ENCODE peak calls at places on chromosomes 13 and 19, in eight cellular contexts. One of them, this sample, is unnamed.

GRCh38 chr19:3655402-3656072 is 28.9 kb upstream of the CACTIN start:
- DNase-seq in foreskin fibroblast: peak; percentile 99
- DNase-seq in thoracic aorta: no peak
- DNase-seq in nephron progenitor cell: no peak
- DNase-seq in mucosa of descending colon: no peak
- DNase-seq in adrenal gland: no peak
- DNase-seq in MM.1S: no peak
- DNase-seq in RWPE1: peak; percentile 93
- DNase-seq in this sample: no peak

GRCh38 chr13:51594432-51594831 is 10.2 kb downstream of the WDFY2 start:
- DNase-seq in RWPE1: no peak
- DNase-seq in MM.1S: no peak
- DNase-seq in thoracic aorta: no peak
- DNase-seq in nephron progenitor cell: no peak
- DNase-seq in adrenal gland: no peak
- DNase-seq in foreskin fibroblast: no peak
- DNase-seq in mucosa of descending colon: no peak
- DNase-seq in this sample: no peak

GRCh38 chr13:110834572-110834971 is 80.3 kb downstream of the ANKRD10 start:
- DNase-seq in thoracic aorta: no peak
- DNase-seq in mucosa of descending colon: no peak
- DNase-seq in RWPE1: no peak
- DNase-seq in MM.1S: no peak
- DNase-seq in nephron progenitor cell: no peak
- DNase-seq in foreskin fibroblast: no peak
- DNase-seq in adrenal gland: no peak
- DNase-seq in this sample: no peak

GRCh38 chr13:78160793-78161192 is 242.2 kb upstream of the EDNRB start:
- DNase-seq in foreskin fibroblast: peak; percentile 24
- DNase-seq in RWPE1: no peak
- DNase-seq in thoracic aorta: no peak
- DNase-seq in MM.1S: peak; percentile 85
- DNase-seq in mucosa of descending colon: no peak
- DNase-seq in adrenal gland: no peak
- DNase-seq in nephron progenitor cell: no peak
- DNase-seq in this sample: no peak

GRCh38 chr19:32265991-32266390 is 79.4 kb upstream of the ZNF507 start:
- DNase-seq in thoracic aorta: no peak
- DNase-seq in nephron progenitor cell: no peak
- DNase-seq in adrenal gland: no peak
- DNase-seq in RWPE1: no peak
- DNase-seq in foreskin fibroblast: no peak
- DNase-seq in MM.1S: no peak
- DNase-seq in mucosa of descending colon: no peak
- DNase-seq in this sample: no peak

GRCh38 chr13:46184277-46184699 is 2.3 kb upstream of the LCP1 start:
- DNase-seq in foreskin fibroblast: peak; percentile 9
- DNase-seq in mucosa of descending colon: peak; percentile 61
- DNase-seq in MM.1S: peak; percentile 72
- DNase-seq in nephron progenitor cell: peak; percentile 45
- DNase-seq in adrenal gland: peak; percentile 24
- DNase-seq in RWPE1: no peak
- DNase-seq in thoracic aorta: no peak
- DNase-seq in this sample: no peak

GRCh38 chr19:52599241-52599640 is 29.2 kb downstream of the ZNF701 start:
- DNase-seq in nephron progenitor cell: no peak
- DNase-seq in RWPE1: no peak
- DNase-seq in mucosa of descending colon: no peak
- DNase-seq in MM.1S: no peak
- DNase-seq in thoracic aorta: no peak
- DNase-seq in foreskin fibroblast: no peak
- DNase-seq in adrenal gland: no peak
- DNase-seq in this sample: no peak

GRCh38 chr13:67076378-67076777 is 153.8 kb downstream of the PCDH9 start:
- DNase-seq in mucosa of descending colon: no peak
- DNase-seq in RWPE1: no peak
- DNase-seq in MM.1S: no peak
- DNase-seq in foreskin fibroblast: peak; percentile 23
- DNase-seq in adrenal gland: no peak
- DNase-seq in nephron progenitor cell: no peak
- DNase-seq in thoracic aorta: no peak
- DNase-seq in this sample: no peak

GRCh38 chr19:21697698-21698097 is 69.7 kb downstream of the ZNF100 start:
- DNase-seq in MM.1S: no peak
- DNase-seq in RWPE1: no peak
- DNase-seq in nephron progenitor cell: no peak
- DNase-seq in foreskin fibroblast: no peak
- DNase-seq in mucosa of descending colon: no peak
- DNase-seq in thoracic aorta: no peak
- DNase-seq in adrenal gland: no peak
- DNase-seq in this sample: no peak

GRCh38 chr13:52782486-52783448 is 43.1 kb upstream of the CNMD start:
- DNase-seq in adrenal gland: no peak
- DNase-seq in nephron progenitor cell: no peak
- DNase-seq in foreskin fibroblast: no peak
- DNase-seq in thoracic aorta: no peak
- DNase-seq in MM.1S: no peak
- DNase-seq in RWPE1: no peak
- DNase-seq in mucosa of descending colon: no peak
- DNase-seq in this sample: no peak

GRCh38 chr13:44312898-44313551 is 60.6 kb upstream of the SERP2 start:
- DNase-seq in MM.1S: no peak
- DNase-seq in RWPE1: peak; percentile 86
- DNase-seq in foreskin fibroblast: peak; percentile 95
- DNase-seq in mucosa of descending colon: peak; percentile 30
- DNase-seq in thoracic aorta: no peak
- DNase-seq in adrenal gland: no peak
- DNase-seq in nephron progenitor cell: no peak
- DNase-seq in this sample: no peak

GRCh38 chr19:53873451-53874383 is 6.0 kb downstream of the MYADM start:
- DNase-seq in RWPE1: no peak
- DNase-seq in adrenal gland: no peak
- DNase-seq in thoracic aorta: no peak
- DNase-seq in nephron progenitor cell: no peak
- DNase-seq in foreskin fibroblast: no peak
- DNase-seq in MM.1S: no peak
- DNase-seq in mucosa of descending colon: no peak
- DNase-seq in this sample: no peak

GRCh38 chr13:20160346-20161274 is at the start of gene GJA3:
- DNase-seq in mucosa of descending colon: peak; percentile 44
- DNase-seq in foreskin fibroblast: peak; percentile 75
- DNase-seq in nephron progenitor cell: peak; percentile 82
- DNase-seq in adrenal gland: no peak
- DNase-seq in RWPE1: peak; percentile 49
- DNase-seq in thoracic aorta: no peak
- DNase-seq in MM.1S: no peak
- DNase-seq in this sample: no peak

GRCh38 chr13:110610955-110611595 is 4.3 kb upstream of the NAXD start:
- DNase-seq in mucosa of descending colon: no peak
- DNase-seq in thoracic aorta: no peak
- DNase-seq in nephron progenitor cell: no peak
- DNase-seq in MM.1S: peak; percentile 27
- DNase-seq in foreskin fibroblast: no peak
- DNase-seq in RWPE1: no peak
- DNase-seq in adrenal gland: no peak
- DNase-seq in this sample: no peak

GRCh38 chr13:85896516-85897450 is 97.6 kb upstream of the SLITRK6 start:
- DNase-seq in mucosa of descending colon: no peak
- DNase-seq in nephron progenitor cell: no peak
- DNase-seq in adrenal gland: no peak
- DNase-seq in RWPE1: peak; percentile 21
- DNase-seq in foreskin fibroblast: no peak
- DNase-seq in MM.1S: no peak
- DNase-seq in thoracic aorta: no peak
- DNase-seq in this sample: no peak

GRCh38 chr13:94301487-94301886 is 178.0 kb downstream of the DCT start:
- DNase-seq in thoracic aorta: no peak
- DNase-seq in foreskin fibroblast: no peak
- DNase-seq in adrenal gland: no peak
- DNase-seq in nephron progenitor cell: no peak
- DNase-seq in RWPE1: no peak
- DNase-seq in mucosa of descending colon: no peak
- DNase-seq in MM.1S: no peak
- DNase-seq in this sample: no peak

GRCh38 chr13:37736040-37736439 is 133.5 kb downstream of the TRPC4 start:
- DNase-seq in nephron progenitor cell: no peak
- DNase-seq in foreskin fibroblast: no peak
- DNase-seq in thoracic aorta: no peak
- DNase-seq in MM.1S: no peak
- DNase-seq in mucosa of descending colon: no peak
- DNase-seq in adrenal gland: no peak
- DNase-seq in RWPE1: no peak
- DNase-seq in this sample: no peak

GRCh38 chr19:3813473-3814392 is 27.6 kb upstream of the MATK start:
- DNase-seq in MM.1S: no peak
- DNase-seq in RWPE1: no peak
- DNase-seq in thoracic aorta: no peak
- DNase-seq in foreskin fibroblast: no peak
- DNase-seq in mucosa of descending colon: no peak
- DNase-seq in adrenal gland: no peak
- DNase-seq in nephron progenitor cell: no peak
- DNase-seq in this sample: no peak

GRCh38 chr19:46209051-46209450 is 20.5 kb upstream of the IGFL1 start:
- DNase-seq in RWPE1: no peak
- DNase-seq in adrenal gland: no peak
- DNase-seq in MM.1S: no peak
- DNase-seq in thoracic aorta: no peak
- DNase-seq in nephron progenitor cell: no peak
- DNase-seq in foreskin fibroblast: no peak
- DNase-seq in mucosa of descending colon: peak; percentile 17
- DNase-seq in this sample: no peak

GRCh38 chr19:28859811-28860210 is 353.1 kb downstream of the UQCRFS1 start:
- DNase-seq in foreskin fibroblast: no peak
- DNase-seq in nephron progenitor cell: no peak
- DNase-seq in RWPE1: no peak
- DNase-seq in mucosa of descending colon: no peak
- DNase-seq in thoracic aorta: no peak
- DNase-seq in MM.1S: no peak
- DNase-seq in adrenal gland: no peak
- DNase-seq in this sample: no peak

GRCh38 chr19:28864024-28864503 is 348.9 kb downstream of the UQCRFS1 start:
- DNase-seq in thoracic aorta: no peak
- DNase-seq in adrenal gland: peak; percentile 25
- DNase-seq in RWPE1: no peak
- DNase-seq in mucosa of descending colon: no peak
- DNase-seq in nephron progenitor cell: no peak
- DNase-seq in MM.1S: no peak
- DNase-seq in foreskin fibroblast: no peak
- DNase-seq in this sample: no peak

GRCh38 chr19:28864577-28865042 is 348.3 kb downstream of the UQCRFS1 start:
- DNase-seq in adrenal gland: peak; percentile 79
- DNase-seq in nephron progenitor cell: no peak
- DNase-seq in thoracic aorta: no peak
- DNase-seq in RWPE1: no peak
- DNase-seq in MM.1S: no peak
- DNase-seq in foreskin fibroblast: no peak
- DNase-seq in mucosa of descending colon: peak; percentile 45
- DNase-seq in this sample: peak; percentile 74

GRCh38 chr19:28867978-28868377 is 345.0 kb downstream of the UQCRFS1 start:
- DNase-seq in mucosa of descending colon: no peak
- DNase-seq in thoracic aorta: no peak
- DNase-seq in RWPE1: no peak
- DNase-seq in nephron progenitor cell: no peak
- DNase-seq in adrenal gland: no peak
- DNase-seq in foreskin fibroblast: no peak
- DNase-seq in MM.1S: no peak
- DNase-seq in this sample: no peak

GRCh38 chr19:28862238-28862637 is 350.7 kb downstream of the UQCRFS1 start:
- DNase-seq in foreskin fibroblast: no peak
- DNase-seq in adrenal gland: no peak
- DNase-seq in RWPE1: no peak
- DNase-seq in MM.1S: no peak
- DNase-seq in nephron progenitor cell: no peak
- DNase-seq in mucosa of descending colon: no peak
- DNase-seq in thoracic aorta: no peak
- DNase-seq in this sample: no peak
- TF ChIP-seq CTCF in foreskin fibroblast: no peak
- TF ChIP-seq CTCF in adrenal gland: no peak
- TF ChIP-seq CTCF in RWPE1: no peak
- TF ChIP-seq CTCF in MM.1S: no peak
- TF ChIP-seq CTCF in nephron progenitor cell: no peak
- TF ChIP-seq CTCF in mucosa of descending colon: no peak
- TF ChIP-seq CTCF in thoracic aorta: no peak
- TF ChIP-seq CTCF in this sample: no peak

GRCh38 chr19:15249560-15249874 is 17.3 kb upstream of the EPHX3 start:
- DNase-seq in thoracic aorta: no peak
- DNase-seq in RWPE1: no peak
- DNase-seq in foreskin fibroblast: no peak
- DNase-seq in nephron progenitor cell: no peak
- DNase-seq in MM.1S: no peak
- DNase-seq in adrenal gland: no peak
- DNase-seq in mucosa of descending colon: no peak
- DNase-seq in this sample: no peak
- TF ChIP-seq CTCF in thoracic aorta: no peak
- TF ChIP-seq CTCF in RWPE1: no peak
- TF ChIP-seq CTCF in foreskin fibroblast: no peak
- TF ChIP-seq CTCF in nephron progenitor cell: no peak
- TF ChIP-seq CTCF in MM.1S: no peak
- TF ChIP-seq CTCF in adrenal gland: no peak
- TF ChIP-seq CTCF in mucosa of descending colon: no peak
- TF ChIP-seq CTCF in this sample: no peak

GRCh38 chr13:74280093-74280794 is 146.0 kb upstream of the KLF12 start:
- DNase-seq in thoracic aorta: no peak
- DNase-seq in RWPE1: no peak
- DNase-seq in foreskin fibroblast: no peak
- DNase-seq in MM.1S: no peak
- DNase-seq in nephron progenitor cell: no peak
- DNase-seq in adrenal gland: no peak
- DNase-seq in mucosa of descending colon: no peak
- DNase-seq in this sample: no peak
- TF ChIP-seq CTCF in thoracic aorta: no peak
- TF ChIP-seq CTCF in RWPE1: no peak
- TF ChIP-seq CTCF in foreskin fibroblast: no peak
- TF ChIP-seq CTCF in MM.1S: no peak
- TF ChIP-seq CTCF in nephron progenitor cell: no peak
- TF ChIP-seq CTCF in adrenal gland: no peak
- TF ChIP-seq CTCF in mucosa of descending colon: no peak
- TF ChIP-seq CTCF in this sample: no peak

DNA sequence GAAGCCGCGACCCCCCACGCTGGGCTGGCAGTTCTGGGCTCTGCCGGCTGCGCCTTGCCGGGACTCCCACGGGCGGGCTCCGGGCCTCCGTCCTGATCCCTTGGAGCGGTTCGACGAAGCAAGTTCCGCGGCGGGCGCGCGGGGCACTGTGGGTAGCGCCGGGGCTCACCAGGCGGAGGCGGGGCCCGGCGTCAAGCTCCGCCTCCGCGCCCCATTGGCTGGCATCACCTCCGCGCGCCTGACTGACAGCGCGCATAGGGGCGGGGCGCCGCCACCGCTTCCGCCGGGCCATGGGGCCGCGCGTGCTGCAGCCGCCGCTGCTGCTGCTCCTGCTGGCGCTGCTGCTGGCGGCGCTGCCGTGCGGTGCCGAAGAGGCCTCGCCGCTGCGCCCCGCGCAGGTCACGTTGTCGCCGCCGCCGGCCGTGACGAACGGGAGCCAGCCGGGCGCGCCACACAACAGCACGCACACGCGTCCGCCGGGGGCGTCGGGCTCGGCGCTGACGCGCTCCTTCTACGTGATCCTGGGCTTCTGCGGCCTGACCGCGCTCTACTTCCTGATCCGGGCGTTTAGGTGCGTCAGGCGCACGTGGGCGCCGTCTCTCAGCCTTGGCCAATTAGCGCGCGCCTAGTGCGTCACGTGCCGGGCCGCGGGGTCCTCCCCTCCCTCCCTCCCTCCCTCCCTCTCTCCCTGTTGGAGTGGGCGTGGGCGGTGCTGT is at the start of gene FAM174C:
- DNase-seq in MM.1S: peak; percentile 99
- DNase-seq in thoracic aorta: no peak
- DNase-seq in RWPE1: peak; percentile 94
- DNase-seq in mucosa of descending colon: peak; percentile 97
- DNase-seq in nephron progenitor cell: peak; percentile 93
- DNase-seq in foreskin fibroblast: peak; percentile 99
- DNase-seq in adrenal gland: peak; percentile 98
- DNase-seq in this sample: peak; percentile 95
- TF ChIP-seq CTCF in MM.1S: no peak
- TF ChIP-seq CTCF in thoracic aorta: no peak
- TF ChIP-seq CTCF in RWPE1: no peak
- TF ChIP-seq CTCF in mucosa of descending colon: no peak
- TF ChIP-seq CTCF in nephron progenitor cell: no peak
- TF ChIP-seq CTCF in foreskin fibroblast: no peak
- TF ChIP-seq CTCF in adrenal gland: no peak
- TF ChIP-seq CTCF in this sample: no peak